ENCODE peak calls at places on chromosomes 4 and X, in four cellular contexts. K, D, H and Y are unnamed samples.

GRCh38 chrX:134026732-134027311 is 41.4 kb upstream of the GPC3 start:
- DNase-seq in K (peak; percentile 45), D (peak; percentile 11), H (peak; percentile 10), Y (peak; percentile 13)

GRCh38 chrX:33465137-33465536 is 253.8 kb upstream of the DMD start:
- DNase-seq in K (no peak), H (no peak), D (no peak), Y (no peak)

GRCh38 chrX:45888518-45888917 is 656.7 kb downstream of the ZNF674 start:
- DNase-seq in K (peak; percentile 49), H (no peak), D (no peak), Y (no peak)

GRCh38 chr4:106305435-106306055 is 10.5 kb downstream of the TBCK start:
- DNase-seq in H (no peak), K (no peak), D (no peak), Y (no peak)

GRCh38 chrX:38636949-38637819 is 75.8 kb downstream of the TSPAN7 start:
- DNase-seq in D (no peak), H (no peak), K (no peak), Y (no peak)

GRCh38 chr4:113758361-113758760 is 3.2 kb downstream of the CAMK2D start:
- DNase-seq in D (no peak), K (peak; percentile 62), H (no peak), Y (no peak)

GRCh38 chr4:55364691-55365346 is 18.8 kb downstream of the SRD5A3 start:
- DNase-seq in H (no peak), D (no peak), K (no peak), Y (no peak)

GRCh38 chr4:104352211-104352610 is 142.5 kb downstream of the CXXC4 start:
- DNase-seq in D (no peak), H (no peak), K (no peak), Y (no peak)

GRCh38 chr4:185395255-185395955 is at the start of gene LRP2BP:
- DNase-seq in D (no peak), K (peak; percentile 19), H (no peak), Y (no peak)

GRCh38 chr4:98626350-98626749 is 32.1 kb downstream of the TSPAN5 start:
- DNase-seq in D (peak; percentile 87), H (peak; percentile 90), K (peak; percentile 90), Y (peak; percentile 96)

GRCh38 chr4:101824500-101824899 is 34.0 kb downstream of the BANK1 start:
- DNase-seq in H (no peak), K (no peak), D (no peak), Y (no peak)

GRCh38 chr4:147103403-147103946 is 157.8 kb upstream of the TTC29 start:
- DNase-seq in H (peak; percentile 60), D (peak; percentile 96), K (peak; percentile 98), Y (peak; percentile 40)

GRCh38 chrX:118188977-118189376 is 72.4 kb upstream of the KLHL13 start:
- DNase-seq in D (no peak), H (no peak), K (no peak), Y (no peak)

GRCh38 chr4:112951362-112951962 is 98.0 kb upstream of the ANK2 start:
- DNase-seq in D (no peak), H (no peak), K (peak; percentile 40), Y (no peak)

GRCh38 chrX:9102956-9103355 is 69.0 kb upstream of the FAM9B start:
- DNase-seq in D (no peak), K (no peak), H (no peak), Y (no peak)

GRCh38 chrX:43750248-43750676 is 94.2 kb downstream of the MAOA start:
- DNase-seq in D (peak; percentile 39), K (peak; percentile 83), H (peak; percentile 48), Y (peak; percentile 16)

DNA sequence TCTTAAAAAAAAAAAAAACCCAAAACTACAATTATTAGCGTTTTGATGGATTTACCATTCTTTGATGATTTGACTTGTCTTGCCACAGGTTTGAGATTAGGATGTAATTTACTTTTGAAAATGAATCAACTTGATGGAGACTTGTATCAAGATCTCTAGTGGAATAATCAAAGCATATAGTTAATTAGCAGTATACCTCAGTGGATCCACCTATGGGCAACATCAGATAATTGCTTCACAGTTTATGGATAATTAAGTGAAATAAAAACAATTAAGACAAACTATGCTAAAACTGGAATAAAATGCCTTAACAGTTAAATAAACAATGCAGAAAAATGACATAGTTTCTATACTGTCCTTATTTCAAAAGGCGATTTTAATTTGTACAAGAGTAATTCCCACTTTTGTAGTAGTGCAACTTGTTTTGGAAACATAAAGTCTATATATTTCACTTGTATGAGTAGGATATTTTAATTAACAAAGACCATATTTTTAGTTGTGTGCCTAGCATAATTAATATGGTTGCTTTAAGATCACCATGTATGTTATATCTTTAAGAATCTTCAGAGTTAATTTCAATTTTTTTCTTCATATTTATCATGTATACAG is 4.2 kb downstream of the CPEB2 start:
- DNase-seq in K (peak; percentile 46), D (no peak), H (peak; percentile 2), Y (peak; percentile 29)
- TF ChIP-seq CTCF in K (peak; percentile 23), D (peak; percentile 41), H (peak; percentile 76), Y (peak; percentile 65)

GRCh38 chr4:38759077-38759789 is 23.6 kb downstream of the TLR10 start:
- DNase-seq in H (peak; percentile 42), K (peak; percentile 90), D (peak; percentile 77), Y (no peak)

GRCh38 chr4:38762560-38762959 is 20.2 kb downstream of the TLR10 start:
- DNase-seq in H (no peak), D (no peak), K (no peak), Y (no peak)

GRCh38 chr4:38757945-38758344 is 24.8 kb downstream of the TLR10 start:
- DNase-seq in H (no peak), D (no peak), K (no peak), Y (no peak)

GRCh38 chr4:38759790-38760122 is 23.0 kb downstream of the TLR10 start:
- DNase-seq in H (no peak), D (no peak), K (no peak), Y (no peak)

DNA sequence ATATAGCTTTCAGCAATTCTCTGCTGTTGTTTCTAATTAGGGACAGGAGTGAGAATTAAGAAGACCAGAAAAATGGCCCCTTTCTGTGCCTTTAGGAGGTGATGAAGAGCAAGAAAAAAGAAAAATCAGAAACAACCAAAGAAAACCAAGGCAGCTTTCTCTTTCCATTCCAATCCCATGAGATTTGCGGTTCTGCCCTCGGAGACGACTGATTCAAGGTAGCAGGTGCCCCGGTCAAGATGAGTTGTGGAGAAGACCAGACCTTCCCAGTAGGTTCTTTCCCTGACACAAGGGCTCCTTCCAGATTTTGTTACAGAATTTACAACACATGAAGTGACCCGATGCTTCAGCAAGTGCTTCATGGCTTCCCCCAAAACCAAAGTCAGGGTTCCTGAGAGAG is 21.9 kb downstream of the TLR10 start:
- DNase-seq in K (no peak), D (no peak), H (no peak), Y (no peak)
- TF ChIP-seq CTCF in K (no peak), D (no peak), H (no peak), Y (no peak)

GRCh38 chrX:7582191-7582590 is 260.8 kb upstream of the VCX start:
- DNase-seq in D (no peak), H (no peak), K (no peak), Y (no peak)

GRCh38 chrX:7580127-7580526 is 262.8 kb upstream of the VCX start:
- DNase-seq in H (no peak), D (no peak), K (peak; percentile 1), Y (no peak)

GRCh38 chrX:7586126-7586525 is 256.8 kb upstream of the VCX start:
- DNase-seq in H (peak; percentile 5), K (peak; percentile 66), D (peak; percentile 9), Y (no peak)
- TF ChIP-seq CTCF in H (peak; percentile 11), K (peak; percentile 52), D (peak; percentile 56), Y (peak; percentile 61)

DNA sequence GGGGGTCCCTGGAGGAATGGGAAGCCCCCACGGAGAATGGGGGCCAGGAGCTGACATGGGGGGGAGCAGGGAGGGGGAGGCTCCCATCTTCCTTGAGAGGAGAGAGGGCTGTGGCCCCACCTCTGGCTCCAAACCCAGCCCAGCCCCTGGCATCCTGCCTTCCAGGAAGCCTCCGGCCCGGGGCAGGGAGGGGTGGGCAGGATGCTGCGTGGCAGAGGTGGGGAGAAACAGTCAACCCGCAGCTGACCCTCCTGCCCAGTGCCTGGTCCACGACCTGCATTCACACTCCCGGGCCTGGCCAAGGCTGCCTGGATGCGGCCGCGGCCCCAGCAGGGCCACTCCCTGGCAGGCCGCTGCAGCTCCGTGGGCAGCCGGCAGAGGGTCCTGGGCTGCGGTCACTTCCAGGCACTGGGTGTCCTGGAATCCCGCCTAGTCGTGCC is 39.0 kb downstream of the CPLX1 start:
- DNase-seq in H (no peak), K (no peak), D (no peak), Y (no peak)
- TF ChIP-seq CTCF in H (no peak), K (no peak), D (peak; percentile 26), Y (no peak)